ENCODE peak calls at places on chromosomes 13 and 19, in six cellular contexts. O is fibroblast of lung, B is fibroblast of mammary gland, Y is pancreas, V is astrocyte of the cerebellum, J is kidney. F is an unnamed sample.

GRCh38 chr19:33392341-33393285 is 19.1 kb downstream of the CEBPG start:
- DNase-seq in O (no peak), B (no peak), Y (peak; percentile 54), V (no peak), J (peak; percentile 80), F (no peak)

GRCh38 chr19:49870309-49870901 is 3.0 kb upstream of the PNKP start:
- DNase-seq in O (no peak), B (no peak), Y (peak; percentile 61), V (no peak), J (peak; percentile 82), F (no peak)

GRCh38 chr13:82847595-82847994 is 1034.7 kb downstream of the SLITRK1 start:
- DNase-seq in O (no peak), B (peak; percentile 3), Y (no peak), V (no peak), J (no peak), F (no peak)

GRCh38 chr19:2726904-2727639 is 5.9 kb upstream of the DIRAS1 start:
- DNase-seq in O (no peak), B (no peak), Y (no peak), V (no peak), J (no peak), F (no peak)

GRCh38 chr13:27578121-27579030 is 42.0 kb downstream of the LNX2 start:
- DNase-seq in O (no peak), B (peak; percentile 69), Y (no peak), V (no peak), J (no peak), F (no peak)

GRCh38 chr13:49502954-49503353 is 7.2 kb downstream of the PHF11 start:
- DNase-seq in O (peak; percentile 76), B (peak; percentile 87), Y (no peak), V (no peak), J (no peak), F (no peak)

GRCh38 chr19:4539697-4540581 is at the start of gene LRG1:
- DNase-seq in O (no peak), B (no peak), Y (peak; percentile 94), V (no peak), J (peak; percentile 91), F (no peak)

GRCh38 chr19:40280608-40281221 is 4.4 kb downstream of the AKT2 start:
- DNase-seq in O (no peak), B (no peak), Y (no peak), V (no peak), J (peak; percentile 64), F (no peak)

GRCh38 chr13:40187836-40188591 is 478.4 kb downstream of the FOXO1 start:
- DNase-seq in O (no peak), B (no peak), Y (no peak), V (no peak), J (no peak), F (no peak)

GRCh38 chr19:35436477-35437141 is 11.4 kb upstream of the FFAR2 start:
- DNase-seq in O (peak; percentile 63), B (peak; percentile 48), Y (peak; percentile 46), V (no peak), J (peak; percentile 66), F (no peak)

GRCh38 chr13:79808475-79808874 is 327.5 kb downstream of the NDFIP2 start:
- DNase-seq in O (no peak), B (no peak), Y (no peak), V (no peak), J (peak; percentile 49), F (no peak)

GRCh38 chr13:75390229-75390628 is 91.7 kb downstream of the TBC1D4 start:
- DNase-seq in O (no peak), B (no peak), Y (no peak), V (no peak), J (no peak), F (no peak)

GRCh38 chr19:3880471-3881271 is at the start of gene ATCAY:
- DNase-seq in O (no peak), B (no peak), Y (no peak), V (no peak), J (no peak), F (no peak)

GRCh38 chr19:46631481-46631880 is 4.5 kb downstream of the GNG8 start:
- DNase-seq in O (no peak), B (peak; percentile 72), Y (no peak), V (no peak), J (no peak), F (no peak)

GRCh38 chr13:32587774-32588165 is 1.5 kb downstream of the PDS5B start:
- DNase-seq in O (peak; percentile 50), B (peak; percentile 42), Y (no peak), V (no peak), J (no peak), F (no peak)

GRCh38 chr19:45420871-45421270 is 2.8 kb downstream of the ERCC1 start:
- DNase-seq in O (no peak), B (no peak), Y (no peak), V (no peak), J (no peak), F (no peak)

GRCh38 chr19:47587295-47587694 is 14.3 kb upstream of the ZNF541 start:
- DNase-seq in O (no peak), B (peak; percentile 75), Y (no peak), V (no peak), J (no peak), F (no peak)

GRCh38 chr19:42831221-42832019 is 48.1 kb downstream of the PSG1 start:
- DNase-seq in O (no peak), B (no peak), Y (no peak), V (no peak), J (no peak), F (no peak)

DNA sequence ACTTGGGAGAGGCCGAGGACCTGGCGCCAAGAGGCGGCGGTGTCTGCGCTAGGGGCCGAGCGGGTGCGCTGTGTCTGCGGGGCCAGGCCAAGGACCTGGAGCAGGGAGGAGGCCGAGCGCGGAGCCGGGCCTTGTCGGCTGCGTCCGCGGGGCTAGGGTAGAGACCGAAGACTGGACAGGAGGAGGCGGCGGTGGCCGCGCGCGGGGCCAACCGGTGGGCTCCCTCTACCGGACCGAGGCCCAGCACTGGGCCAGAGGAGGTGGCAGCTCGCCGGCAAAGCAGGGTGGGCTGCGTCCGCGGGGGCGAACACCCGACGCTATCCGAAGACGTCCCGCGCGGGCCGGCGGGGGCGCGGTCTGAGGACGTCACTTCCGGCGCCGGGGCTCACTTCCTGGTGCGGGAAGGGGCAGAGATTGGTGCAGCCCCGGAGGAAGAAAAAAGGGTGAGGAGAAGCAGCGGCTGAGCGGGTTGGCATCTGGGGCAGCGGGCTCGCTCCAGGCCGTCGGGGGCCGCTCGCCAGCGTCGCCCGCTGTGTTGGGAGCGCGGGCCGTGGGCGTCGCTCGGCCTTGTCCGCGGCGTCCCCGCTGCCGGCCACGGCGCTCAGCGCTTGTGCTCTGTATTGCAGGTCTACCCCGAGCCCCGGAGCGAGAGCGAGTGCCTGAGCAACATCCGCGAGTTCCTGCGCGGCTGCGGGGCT is 38.3 kb downstream of the ARHGEF7 start:
- DNase-seq in O (peak; percentile 90), B (peak; percentile 86), Y (peak; percentile 91), V (peak; percentile 76), J (peak; percentile 97), F (peak; percentile 94)
- TF ChIP-seq CTCF in O (peak; percentile 24), B (peak; percentile 3), Y (no peak), V (peak; percentile 31), J (no peak), F (no peak)

GRCh38 chr19:54477650-54478049 is 4.6 kb upstream of the CDC42EP5 start:
- DNase-seq in O (no peak), B (no peak), Y (no peak), V (no peak), J (peak; percentile 6), F (no peak)
- TF ChIP-seq CTCF in O (no peak), B (peak; percentile 8), Y (no peak), V (no peak), J (no peak), F (no peak)

GRCh38 chr19:22627526-22627925 is 6.6 kb upstream of the ZNF492 start:
- DNase-seq in O (no peak), B (no peak), Y (no peak), V (no peak), J (no peak), F (no peak)
- TF ChIP-seq CTCF in O (no peak), B (no peak), Y (no peak), V (no peak), J (no peak), F (no peak)

DNA sequence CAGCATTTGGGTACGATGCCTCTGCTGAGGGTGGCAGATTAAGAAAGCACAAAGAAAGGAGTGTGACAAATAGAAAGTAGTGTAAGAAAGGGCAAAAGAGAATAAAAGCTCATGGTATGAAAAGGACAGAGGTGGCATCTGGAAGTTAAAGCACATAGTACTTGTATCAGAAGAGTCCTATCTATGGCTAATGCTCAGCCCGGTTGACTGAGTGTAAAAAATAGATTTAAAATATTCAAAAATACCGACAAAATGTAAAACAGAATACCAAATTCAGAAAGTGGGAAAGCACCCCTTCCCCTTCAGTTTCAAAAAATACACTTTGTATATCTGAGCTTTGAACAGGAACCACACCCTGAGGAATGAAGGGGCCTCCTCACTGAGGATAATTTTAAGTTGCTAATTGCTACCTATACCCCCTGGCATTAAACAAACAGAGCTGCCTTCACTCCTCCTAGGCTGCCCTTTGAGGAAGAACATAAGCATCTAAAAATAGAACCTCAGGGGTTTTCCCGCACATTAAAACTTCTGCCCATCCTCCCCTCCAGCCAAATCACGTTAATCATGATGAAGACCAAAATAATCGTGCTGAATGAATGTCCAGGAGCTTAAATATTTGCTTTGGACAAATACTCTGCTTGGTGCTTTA is 43.3 kb downstream of the DLEU7 start:
- DNase-seq in O (no peak), B (no peak), Y (no peak), V (no peak), J (no peak), F (no peak)
- TF ChIP-seq CTCF in O (no peak), B (no peak), Y (no peak), V (no peak), J (no peak), F (no peak)

F was measured in endothelial cell.